ENCODE peak calls at places on chromosomes 16 and 17, in five cellular contexts. A, W, V, U and N are unnamed samples.

GRCh38 chr17:73297934-73298861 is 13.6 kb downstream of the CDC42EP4 start:
- DNase-seq in W (no peak), A (no peak), V (no peak), U (peak; percentile 36), N (no peak)

GRCh38 chr17:16484445-16485169 is 7.4 kb downstream of the LRRC75A start:
- DNase-seq in U (no peak), V (no peak), W (no peak), A (no peak), N (no peak)

GRCh38 chr17:30908717-30909420 is 2.8 kb upstream of the TEFM start:
- DNase-seq in A (no peak), U (no peak), V (no peak), W (no peak), N (no peak)

GRCh38 chr16:67163903-67164558 is 514 bp upstream of the HSF4 start:
- DNase-seq in U (no peak), V (peak; percentile 72), W (no peak), A (no peak), N (no peak)

GRCh38 chr16:74322301-74322710 is 25.7 kb downstream of the PSMD7 start:
- DNase-seq in A (no peak), W (no peak), U (no peak), V (no peak), N (no peak)

GRCh38 chr17:45396496-45397205 is 36.0 kb downstream of the ARHGAP27 start:
- DNase-seq in A (no peak), W (no peak), V (no peak), U (no peak), N (no peak)

GRCh38 chr17:19928299-19928698 is 49.3 kb downstream of the AKAP10 start:
- DNase-seq in W (no peak), V (no peak), A (no peak), U (no peak), N (no peak)

GRCh38 chr16:51150159-51150893 is 744 bp downstream of the SALL1 start:
- DNase-seq in U (no peak), V (peak; percentile 64), W (no peak), A (no peak), N (no peak)

GRCh38 chr17:45227101-45227591 is 5.5 kb downstream of the FMNL1 start:
- DNase-seq in V (no peak), W (no peak), A (no peak), U (no peak), N (peak; percentile 54)

GRCh38 chr16:17082126-17082882 is 388.5 kb downstream of the XYLT1 start:
- DNase-seq in W (no peak), U (no peak), V (no peak), A (no peak), N (no peak)

DNA sequence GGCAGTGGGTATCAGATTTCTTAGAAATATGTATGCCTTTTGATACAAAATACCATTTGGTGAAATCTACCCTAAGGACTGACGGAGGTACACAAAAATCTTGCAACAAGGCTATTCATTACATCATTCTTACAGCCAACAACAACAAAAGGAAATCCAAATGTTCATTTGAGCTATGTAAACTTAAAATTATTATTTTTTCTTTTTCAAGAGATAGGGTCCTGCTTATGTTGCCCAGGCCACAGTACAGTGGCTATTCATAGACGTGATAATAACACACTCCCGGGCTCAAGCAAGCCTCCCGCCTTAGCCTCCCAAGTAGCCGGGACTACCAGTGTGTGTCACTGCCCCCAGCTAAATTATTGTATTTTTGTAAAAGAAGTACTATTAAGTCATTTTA is 9.0 kb downstream of the SRR start:
- DNase-seq in U (no peak), V (no peak), W (no peak), A (no peak), N (no peak)
- TF ChIP-seq SUZ12 in U (no peak), V (no peak), W (no peak), A (no peak), N (no peak)

GRCh38 chr16:68700120-68700519 is 37.0 kb upstream of the CDH1 start:
- DNase-seq in A (no peak), U (peak; percentile 15), W (no peak), V (no peak), N (no peak)

GRCh38 chr16:68695575-68695974 is 41.5 kb upstream of the CDH1 start:
- DNase-seq in W (no peak), A (no peak), U (no peak), V (no peak), N (no peak)

GRCh38 chr16:68696514-68696913 is 40.6 kb upstream of the CDH1 start:
- DNase-seq in V (no peak), A (no peak), W (no peak), U (peak; percentile 28), N (no peak)

GRCh38 chr16:68698091-68698490 is 39.0 kb upstream of the CDH1 start:
- DNase-seq in A (no peak), U (no peak), V (no peak), W (no peak), N (no peak)
- TF ChIP-seq SUZ12 in A (no peak), U (no peak), V (no peak), W (no peak), N (no peak)

GRCh38 chr16:30068333-30068732 is 2.8 kb downstream of the ALDOA start:
- DNase-seq in U (no peak), W (no peak), A (no peak), V (no peak), N (no peak)

GRCh38 chr16:30065943-30066881 is 652 bp downstream of the ALDOA start:
- DNase-seq in V (no peak), U (no peak), A (no peak), W (no peak), N (no peak)

GRCh38 chr16:30067584-30067916 is 2.0 kb downstream of the ALDOA start:
- DNase-seq in V (no peak), A (no peak), U (no peak), W (no peak), N (no peak)

GRCh38 chr16:30065112-30065942 is at the start of gene ALDOA:
- DNase-seq in W (peak; percentile 98), U (peak; percentile 96), A (peak; percentile 96), V (peak; percentile 92), N (peak; percentile 86)

DNA sequence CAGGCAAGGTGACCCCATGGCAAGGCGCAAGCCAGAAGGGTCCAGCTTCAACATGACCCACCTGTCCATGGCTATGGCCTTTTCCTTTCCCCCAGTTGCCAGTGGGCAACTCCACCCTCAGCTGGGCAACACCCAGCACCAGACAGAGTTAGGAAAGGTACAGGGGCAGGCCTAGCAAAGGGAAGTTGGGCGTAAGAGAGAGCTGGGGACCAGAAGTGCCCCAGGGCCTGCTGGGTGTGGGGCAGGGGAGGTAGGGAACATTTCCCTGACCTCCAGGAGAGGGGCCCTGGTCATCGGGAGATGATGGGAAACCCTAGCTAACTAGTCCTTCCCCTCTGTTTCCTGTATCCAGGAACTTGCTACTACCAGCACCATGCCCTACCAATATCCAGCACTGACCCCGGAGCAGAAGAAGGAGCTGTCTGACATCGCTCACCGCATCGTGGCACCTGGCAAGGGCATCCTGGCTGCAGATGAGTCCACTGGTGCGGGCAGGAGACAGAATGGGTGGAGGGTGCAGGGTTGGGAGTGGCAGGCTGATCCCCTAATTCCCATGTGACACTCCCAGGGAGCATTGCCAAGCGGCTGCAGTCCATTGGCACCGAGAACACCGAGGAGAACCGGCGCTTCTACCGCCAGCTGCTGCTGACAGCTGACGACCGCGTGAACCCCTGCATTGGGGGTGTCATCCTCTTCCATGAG is 1.5 kb downstream of the ALDOA start:
- DNase-seq in U (no peak), V (no peak), A (no peak), W (no peak), N (no peak)
- TF ChIP-seq SUZ12 in U (no peak), V (no peak), A (no peak), W (no peak), N (no peak)

GRCh38 chr16:11263737-11264136 is 5.4 kb downstream of the TNP2 start:
- DNase-seq in A (no peak), W (no peak), V (no peak), U (no peak), N (no peak)
- TF ChIP-seq SUZ12 in A (no peak), W (no peak), V (no peak), U (no peak), N (no peak)

GRCh38 chr16:27764427-27764826 is 214.5 kb downstream of the KATNIP start:
- DNase-seq in V (no peak), U (no peak), A (no peak), W (no peak), N (no peak)

GRCh38 chr16:27762441-27762840 is 212.5 kb downstream of the KATNIP start:
- DNase-seq in W (no peak), V (no peak), A (no peak), U (no peak), N (no peak)

GRCh38 chr16:27767081-27767480 is 217.1 kb downstream of the KATNIP start:
- DNase-seq in A (no peak), V (no peak), W (no peak), U (no peak), N (no peak)

GRCh38 chr16:27766166-27766925 is 216.4 kb downstream of the KATNIP start:
- DNase-seq in W (no peak), A (no peak), U (no peak), V (no peak), N (no peak)

DNA sequence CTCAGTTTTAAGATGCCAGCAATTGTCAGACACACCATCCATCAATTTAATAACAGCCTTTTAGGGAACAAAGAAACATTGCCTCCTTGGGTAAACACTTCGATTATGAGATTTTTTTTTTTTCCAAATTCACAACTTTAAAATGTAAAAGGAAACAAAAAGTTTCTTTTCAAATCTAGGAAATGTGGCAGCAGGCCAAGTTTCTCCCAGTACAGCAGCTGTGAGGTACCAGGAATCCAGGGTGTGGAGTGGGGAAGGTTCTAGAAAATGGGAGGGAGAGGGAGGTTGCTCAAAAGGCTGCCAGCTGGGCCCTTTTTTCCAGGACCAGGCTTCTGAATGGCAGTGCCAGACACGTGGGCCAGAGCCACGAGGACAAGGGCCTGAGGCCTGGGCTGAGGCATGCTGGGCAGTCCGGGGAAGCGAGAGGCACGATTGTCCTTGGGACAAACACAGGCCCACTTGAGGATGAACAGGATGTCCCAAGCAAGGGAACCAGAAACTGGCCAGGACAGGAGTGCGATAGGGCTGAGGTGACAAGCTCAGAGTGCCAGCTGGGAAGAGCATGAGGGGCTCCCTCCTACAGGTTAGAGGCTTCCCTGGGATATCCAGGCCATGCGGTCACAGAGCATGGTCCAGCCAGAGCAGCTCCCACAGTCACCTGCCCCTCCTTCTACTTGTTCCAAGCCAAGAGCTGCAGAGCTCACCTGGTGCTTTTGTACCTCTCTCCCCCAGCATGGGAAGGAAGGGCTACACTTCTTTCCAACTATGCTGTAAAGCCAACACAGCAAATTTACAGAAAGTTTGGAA is 215.1 kb downstream of the KATNIP start:
- DNase-seq in V (no peak), A (no peak), U (no peak), W (no peak), N (no peak)
- TF ChIP-seq SUZ12 in V (no peak), A (no peak), U (no peak), W (no peak), N (no peak)

DNA sequence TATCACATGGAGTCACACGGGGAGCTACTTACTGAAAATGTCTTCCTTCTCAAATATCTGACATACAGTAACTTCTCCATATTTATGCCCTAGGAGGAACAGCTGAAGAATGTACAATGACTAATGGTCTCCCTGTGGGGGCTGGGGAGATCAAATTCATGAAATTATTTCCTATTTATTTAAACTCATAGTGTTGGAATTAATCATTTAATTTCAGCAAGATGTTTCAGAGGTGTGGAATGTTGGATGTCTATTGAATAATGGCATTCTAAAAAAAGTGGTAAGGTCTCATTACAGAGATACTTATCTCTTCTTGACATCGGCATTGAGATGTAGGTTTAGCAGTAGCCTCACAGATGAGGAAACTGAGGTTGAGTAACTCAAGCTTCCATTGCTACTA is 214.3 kb upstream of the CDH11 start:
- DNase-seq in V (no peak), W (no peak), U (no peak), A (no peak), N (no peak)
- TF ChIP-seq SUZ12 in V (no peak), W (no peak), U (no peak), A (no peak), N (no peak)

GRCh38 chr17:61597606-61598005 is 6.6 kb upstream of the NACA2 start:
- DNase-seq in W (no peak), U (no peak), A (no peak), V (no peak), N (no peak)
- TF ChIP-seq SUZ12 in W (no peak), U (no peak), A (no peak), V (no peak), N (no peak)